ENCODE peak calls at places on chromosomes 16 and 17, in four cellular contexts. Y is fibroblast of lung, L is IMR-90, T is neuronal stem cell. N is an unnamed sample.

GRCh38 chr17:44444735-44445105 is 55.3 kb upstream of the ITGA2B start:
- DNase-seq in L (peak), Y (peak), T (no peak), N (no peak)

GRCh38 chr16:5851583-5851982 is 754.0 kb upstream of the EEF2KMT start:
- DNase-seq in Y (peak), T (no peak), L (no peak), N (peak)

GRCh38 chr16:66970775-66971725 is 10.0 kb downstream of the CES3 start:
- DNase-seq in T (no peak), L (peak), Y (peak), N (no peak)

GRCh38 chr17:77151236-77151635 is 10.5 kb downstream of the SEC14L1 start:
- DNase-seq in L (no peak), Y (peak), T (no peak), N (peak)

GRCh38 chr17:67052720-67053437 is 8.5 kb downstream of the CACNG1 start:
- DNase-seq in T (no peak), L (no peak), Y (no peak), N (no peak)

GRCh38 chr16:68401871-68402747 is 46.2 kb downstream of the SMPD3 start:
- DNase-seq in T (no peak), L (peak), Y (peak), N (no peak)

GRCh38 chr17:41957058-41957868 is 9.3 kb upstream of the CNP start:
- DNase-seq in T (no peak), L (peak), Y (no peak), N (no peak)

GRCh38 chr17:13953871-13954270 is 115.4 kb upstream of the COX10 start:
- DNase-seq in L (peak), Y (peak), T (no peak), N (no peak)

GRCh38 chr16:88385112-88385594 is 2.4 kb downstream of the ZNF469 start:
- DNase-seq in L (no peak), Y (no peak), T (no peak), N (no peak)
- H3K27ac ChIP-seq in L (peak), Y (no peak), T (no peak), N (no peak)

GRCh38 chr17:71753070-71753469 is 367.8 kb upstream of the SOX9 start:
- DNase-seq in L (no peak), Y (peak), T (no peak), N (no peak)
- H2AFZ ChIP-seq in L (no peak), Y (no peak), T (no peak), N (no peak)

GRCh38 chr16:2813661-2814288 is 3.3 kb upstream of the PRSS21 start:
- DNase-seq in Y (no peak), L (no peak), T (no peak), N (no peak)

GRCh38 chr16:2809149-2809760 is 7.8 kb upstream of the PRSS21 start:
- DNase-seq in L (no peak), Y (no peak), T (no peak), N (no peak)

GRCh38 chr16:2810651-2811050 is 6.4 kb upstream of the PRSS21 start:
- DNase-seq in T (no peak), Y (no peak), L (no peak), N (no peak)

GRCh38 chr16:2814757-2815298 is 2.2 kb upstream of the PRSS21 start:
- DNase-seq in T (no peak), L (no peak), Y (no peak), N (no peak)

GRCh38 chr16:2811703-2812471 is 5.2 kb upstream of the PRSS21 start:
- DNase-seq in T (no peak), Y (no peak), L (no peak), N (no peak)
- H3K27ac ChIP-seq in T (no peak), Y (no peak), L (no peak), N (no peak)

DNA sequence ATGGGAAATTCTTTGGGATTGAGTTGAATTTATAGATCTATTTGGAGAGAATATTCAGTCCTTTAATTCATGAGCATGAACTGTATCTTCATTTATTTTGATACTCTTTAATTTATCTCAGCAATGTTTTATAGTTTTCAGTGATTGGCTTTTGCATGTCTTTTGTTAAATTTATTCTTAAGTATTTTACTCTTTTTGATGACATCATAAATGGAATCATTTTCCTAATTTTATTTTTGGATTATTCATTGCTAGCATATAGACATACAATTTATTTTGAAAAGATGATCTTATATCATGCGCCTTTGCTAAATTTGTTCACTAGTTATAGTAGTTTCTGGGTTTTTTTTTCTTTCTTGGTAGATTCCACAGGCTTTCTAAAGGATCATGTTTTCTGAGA is 149.2 kb upstream of the ASIC2 start:
- DNase-seq in Y (no peak), L (no peak), T (no peak), N (no peak)
- H2AFZ ChIP-seq in Y (no peak), L (no peak), T (no peak), N (no peak)

N was measured in MM.1S.